ENCODE peak calls at places on chromosomes 11 and 22, in eight cellular contexts. M is kidney, T is PC-9, W is bronchial epithelial cell, K is neuronal stem cell, U is heart left ventricle, I is sigmoid colon, V is astrocyte. S is an unnamed sample.
A peak's percentile ranks its signal among the peaks of the same experiment; 100 is the strongest.

GRCh38 chr11:111429066-111429506 is 50.0 kb upstream of the POU2AF1 start:
- DNase-seq in M (no peak), V (no peak), K (peak; percentile 15), T (peak; percentile 55), I (peak; percentile 81), W (peak; percentile 41), U (no peak), S (peak; percentile 81)

GRCh38 chr11:111297696-111298095 is 650 bp upstream of the POU2AF3 start:
- DNase-seq in T (no peak), W (no peak), K (no peak), U (no peak), M (no peak), I (no peak), V (no peak), S (no peak)

GRCh38 chr11:59141673-59142460 is 789 bp upstream of the FAM111A start:
- DNase-seq in T (no peak), K (no peak), V (peak; percentile 66), M (no peak), U (no peak), I (no peak), W (peak; percentile 20), S (no peak)

GRCh38 chr11:28713850-28714249 is 605.7 kb downstream of the METTL15 start:
- DNase-seq in T (no peak), W (no peak), K (no peak), U (no peak), V (no peak), M (no peak), I (no peak), S (no peak)

GRCh38 chr22:40498454-40499186 is 128.2 kb downstream of the SGSM3 start:
- DNase-seq in T (peak; percentile 100), M (no peak), V (peak; percentile 100), U (no peak), I (no peak), W (peak; percentile 100), K (no peak), S (no peak)

GRCh38 chr22:26897384-26897783 is 240.0 kb downstream of the MIAT start:
- DNase-seq in M (no peak), K (no peak), U (no peak), W (no peak), T (no peak), V (no peak), I (no peak), S (no peak)

GRCh38 chr11:134666273-134667174 is 254.5 kb upstream of the B3GAT1 start:
- DNase-seq in T (no peak), V (no peak), W (no peak), U (no peak), K (no peak), I (peak; percentile 41), M (no peak), S (no peak)

GRCh38 chr22:40236131-40236665 is 58.5 kb downstream of the TNRC6B start:
- DNase-seq in W (no peak), T (no peak), M (no peak), K (no peak), I (no peak), U (no peak), V (no peak), S (no peak)

DNA sequence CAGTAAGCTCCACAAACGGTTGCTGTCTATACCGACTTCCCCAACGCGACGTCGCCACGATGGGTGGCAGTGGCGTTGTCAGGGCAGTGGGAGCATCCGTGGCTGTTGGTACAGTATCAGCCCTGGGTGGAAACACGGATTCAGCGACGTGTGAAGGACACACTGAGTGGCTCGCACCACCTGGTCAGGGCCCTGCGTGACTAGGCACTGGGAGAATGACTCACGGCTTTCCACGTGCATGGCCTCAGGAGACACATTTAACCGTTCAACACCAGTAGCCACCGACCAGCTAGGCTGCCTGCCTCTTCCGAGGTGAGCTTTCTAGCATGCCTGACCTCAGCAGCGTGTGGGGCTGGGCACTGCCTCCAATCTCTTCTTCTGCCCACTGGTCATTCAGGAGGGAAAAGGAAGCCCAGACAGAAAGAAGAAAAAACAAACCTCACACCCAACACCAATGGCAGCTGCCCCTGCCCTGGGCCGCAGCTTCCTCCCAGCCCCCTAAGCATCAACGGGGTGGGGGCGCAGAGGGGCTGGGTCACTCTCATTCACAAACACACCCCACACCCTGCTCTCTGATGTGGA is 59.0 kb downstream of the MYH9 start:
- DNase-seq in M (peak; percentile 95), I (peak; percentile 94), V (peak; percentile 94), T (peak; percentile 50), K (no peak), W (peak; percentile 86), U (peak; percentile 58), S (no peak)
- H3K4me3 ChIP-seq in M (no peak overlapping the region), I (peak overlapping the region; percentile 11), V (peak overlapping the region; percentile 16), T (peak overlapping the region; percentile 17), K (no peak overlapping the region), W (no peak overlapping the region), U (no peak overlapping the region), S (peak overlapping the region; percentile 42)

GRCh38 chr22:44363214-44363979 is 50.6 kb upstream of the SHISAL1 start:
- DNase-seq in W (peak; percentile 82), K (no peak), M (peak; percentile 92), U (peak; percentile 87), T (peak; percentile 88), I (peak; percentile 97), V (peak; percentile 97), S (no peak)
- H3K4me3 ChIP-seq in W (no peak overlapping the region), K (no peak overlapping the region), M (no peak overlapping the region), U (no peak overlapping the region), T (peak overlapping the region; percentile 30), I (no peak overlapping the region), V (no peak overlapping the region), S (no peak overlapping the region)

DNA sequence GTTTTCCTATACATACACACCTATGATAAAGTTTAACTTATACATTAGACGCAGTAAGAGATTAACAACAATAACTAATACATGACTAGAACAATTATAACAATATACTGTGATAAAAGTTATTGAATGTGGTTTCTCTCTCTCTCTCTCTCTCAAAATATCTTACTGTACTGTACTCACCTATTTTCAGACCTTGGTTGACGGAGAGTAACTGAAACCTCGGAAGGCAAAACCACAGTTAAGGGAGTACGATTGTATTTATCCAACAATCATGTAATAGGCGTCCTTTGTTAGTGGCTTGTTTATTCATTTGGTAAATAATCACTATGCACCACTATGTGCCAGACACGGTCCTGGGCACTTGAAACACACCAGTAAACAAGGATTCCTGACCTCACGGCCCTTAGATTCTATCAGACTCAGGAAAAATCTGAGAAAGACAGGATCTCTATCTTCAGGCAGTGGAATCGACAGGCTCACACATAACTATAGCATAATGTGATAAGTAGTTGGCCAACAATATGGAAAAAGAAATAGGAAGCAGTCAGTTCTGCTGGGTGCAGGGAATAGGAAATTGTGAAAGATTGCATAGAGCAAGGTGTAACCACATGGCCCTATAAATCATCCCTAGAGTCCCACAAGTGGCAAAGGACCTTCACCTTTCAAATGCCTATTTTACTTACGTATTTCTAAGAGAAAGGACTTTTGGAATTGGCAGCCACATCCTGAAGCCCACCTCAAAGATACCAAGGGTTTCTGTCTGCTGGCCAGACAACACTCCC is 12.0 kb downstream of the ETS1 start:
- DNase-seq in T (no peak), I (no peak), V (no peak), M (no peak), K (no peak), W (no peak), U (no peak), S (no peak)
- H3K4me3 ChIP-seq in T (no peak overlapping the region), I (no peak overlapping the region), V (no peak overlapping the region), M (no peak overlapping the region), K (no peak overlapping the region), W (no peak overlapping the region), U (no peak overlapping the region), S (no peak overlapping the region)

GRCh38 chr22:36363378-36363931 is 24.3 kb downstream of the MYH9 start:
- DNase-seq in I (no peak), K (no peak), M (no peak), W (no peak), V (no peak), T (peak; percentile 66), U (no peak), S (no peak)

GRCh38 chr22:36362819-36363377 is 24.9 kb downstream of the MYH9 start:
- DNase-seq in U (no peak), W (peak; percentile 72), M (peak; percentile 53), V (no peak), K (no peak), T (no peak), I (no peak), S (no peak)

GRCh38 chr22:36360871-36361383 is 26.8 kb downstream of the MYH9 start:
- DNase-seq in V (peak; percentile 71), W (no peak), M (peak; percentile 53), K (no peak), U (no peak), I (no peak), T (no peak), S (no peak)

GRCh38 chr22:36360011-36360410 is 27.8 kb downstream of the MYH9 start:
- DNase-seq in V (no peak), M (no peak), W (no peak), U (no peak), I (no peak), K (no peak), T (no peak), S (no peak)

GRCh38 chr22:36362077-36362476 is 25.7 kb downstream of the MYH9 start:
- DNase-seq in I (no peak), W (no peak), V (no peak), T (no peak), M (no peak), K (no peak), U (no peak), S (no peak)
- H3K4me3 ChIP-seq in I (no peak overlapping the region), W (no peak overlapping the region), V (no peak overlapping the region), T (no peak overlapping the region), M (no peak overlapping the region), K (no peak overlapping the region), U (no peak overlapping the region), S (no peak overlapping the region)

GRCh38 chr11:35152575-35152974 is 13.6 kb downstream of the CD44 start:
- DNase-seq in U (no peak), M (no peak), V (no peak), T (no peak), W (no peak), K (no peak), I (no peak), S (no peak)
- H3K4me3 ChIP-seq in U (no peak overlapping the region), M (no peak overlapping the region), V (no peak overlapping the region), T (no peak overlapping the region), W (no peak overlapping the region), K (no peak overlapping the region), I (no peak overlapping the region), S (no peak overlapping the region)

GRCh38 chr22:20903093-20903492 is 14.1 kb upstream of the CRKL start:
- DNase-seq in V (no peak), K (no peak), W (no peak), I (no peak), M (no peak), U (no peak), T (no peak), S (no peak)

GRCh38 chr22:20904008-20904979 is 12.9 kb upstream of the CRKL start:
- DNase-seq in I (no peak), T (peak; percentile 93), K (no peak), M (peak; percentile 8), V (peak; percentile 94), U (no peak), W (peak; percentile 100), S (no peak)

GRCh38 chr22:20904980-20905355 is 12.2 kb upstream of the CRKL start:
- DNase-seq in I (no peak), W (no peak), M (peak; percentile 2), T (no peak), U (no peak), K (no peak), V (no peak), S (no peak)

GRCh38 chr22:20906387-20906767 is 10.8 kb upstream of the CRKL start:
- DNase-seq in I (no peak), K (no peak), W (no peak), V (no peak), M (no peak), U (no peak), T (no peak), S (no peak)

GRCh38 chr22:20905415-20906386 is 11.5 kb upstream of the CRKL start:
- DNase-seq in V (no peak), W (peak; percentile 84), T (no peak), M (peak; percentile 4), U (no peak), K (no peak), I (no peak), S (no peak)
- H3K4me3 ChIP-seq in V (no peak overlapping the region), W (no peak overlapping the region), T (no peak overlapping the region), M (no peak overlapping the region), U (no peak overlapping the region), K (no peak overlapping the region), I (no peak overlapping the region), S (no peak overlapping the region)

S was measured in Jurkat, Clone E6-1.